ENCODE peak calls at places on chromosomes 11 and 22, in six cellular contexts. One of them, this sample, is unnamed.

GRCh38 chr11:113114452-113115027 is 153.3 kb downstream of the NCAM1 start:
- DNase-seq in esophagus muscularis mucosa: no peak
- DNase-seq in ovary: peak; percentile 64
- DNase-seq in HAP-1: peak; percentile 22
- DNase-seq in Peyer's patch: no peak
- DNase-seq in CD8-positive, alpha-beta T cell: no peak
- DNase-seq in this sample: no peak

GRCh38 chr11:45773271-45774022 is 31.5 kb upstream of the SLC35C1 start:
- DNase-seq in CD8-positive, alpha-beta T cell: no peak
- DNase-seq in Peyer's patch: no peak
- DNase-seq in ovary: no peak
- DNase-seq in HAP-1: no peak
- DNase-seq in esophagus muscularis mucosa: no peak
- DNase-seq in this sample: no peak

GRCh38 chr11:120964857-120965256 is 59.0 kb upstream of the TBCEL start:
- DNase-seq in CD8-positive, alpha-beta T cell: no peak
- DNase-seq in esophagus muscularis mucosa: no peak
- DNase-seq in Peyer's patch: no peak
- DNase-seq in ovary: no peak
- DNase-seq in HAP-1: no peak
- DNase-seq in this sample: no peak

GRCh38 chr22:44196731-44197131 is 16.0 kb downstream of the PARVG start:
- DNase-seq in ovary: no peak
- DNase-seq in HAP-1: no peak
- DNase-seq in Peyer's patch: no peak
- DNase-seq in CD8-positive, alpha-beta T cell: no peak
- DNase-seq in esophagus muscularis mucosa: no peak
- DNase-seq in this sample: peak; percentile 30

GRCh38 chr11:45662665-45663485 is 2.5 kb downstream of the CHST1 start:
- DNase-seq in ovary: peak; percentile 52
- DNase-seq in esophagus muscularis mucosa: no peak
- DNase-seq in Peyer's patch: no peak
- DNase-seq in CD8-positive, alpha-beta T cell: no peak
- DNase-seq in HAP-1: peak; percentile 54
- DNase-seq in this sample: no peak

GRCh38 chr11:88318017-88318416 is 19.5 kb downstream of the CTSC start:
- DNase-seq in Peyer's patch: no peak
- DNase-seq in CD8-positive, alpha-beta T cell: no peak
- DNase-seq in esophagus muscularis mucosa: no peak
- DNase-seq in HAP-1: peak; percentile 20
- DNase-seq in ovary: no peak
- DNase-seq in this sample: no peak

GRCh38 chr11:356610-357009 is 12.7 kb upstream of the B4GALNT4 start:
- DNase-seq in esophagus muscularis mucosa: no peak
- DNase-seq in Peyer's patch: no peak
- DNase-seq in CD8-positive, alpha-beta T cell: no peak
- DNase-seq in ovary: no peak
- DNase-seq in HAP-1: no peak
- DNase-seq in this sample: no peak

GRCh38 chr22:20243545-20244249 is 24.4 kb downstream of the RTN4R start:
- DNase-seq in esophagus muscularis mucosa: no peak
- DNase-seq in ovary: peak; percentile 71
- DNase-seq in CD8-positive, alpha-beta T cell: peak; percentile 61
- DNase-seq in Peyer's patch: no peak
- DNase-seq in HAP-1: no peak
- DNase-seq in this sample: peak; percentile 55

GRCh38 chr11:10314199-10315072 is 9.6 kb downstream of the ADM start:
- DNase-seq in ovary: no peak
- DNase-seq in Peyer's patch: no peak
- DNase-seq in CD8-positive, alpha-beta T cell: no peak
- DNase-seq in esophagus muscularis mucosa: no peak
- DNase-seq in HAP-1: no peak
- DNase-seq in this sample: peak; percentile 29

GRCh38 chr11:6258571-6258998 is 1.1 kb upstream of the CCKBR start:
- DNase-seq in esophagus muscularis mucosa: no peak
- DNase-seq in ovary: no peak
- DNase-seq in Peyer's patch: no peak
- DNase-seq in CD8-positive, alpha-beta T cell: no peak
- DNase-seq in HAP-1: no peak
- DNase-seq in this sample: no peak

GRCh38 chr11:17468094-17468493 is 8.6 kb downstream of the ABCC8 start:
- DNase-seq in esophagus muscularis mucosa: no peak
- DNase-seq in Peyer's patch: no peak
- DNase-seq in ovary: no peak
- DNase-seq in CD8-positive, alpha-beta T cell: no peak
- DNase-seq in HAP-1: no peak
- DNase-seq in this sample: no peak

GRCh38 chr11:37468344-37468743 is 870.3 kb upstream of the RAG2 start:
- DNase-seq in Peyer's patch: no peak
- DNase-seq in ovary: no peak
- DNase-seq in CD8-positive, alpha-beta T cell: no peak
- DNase-seq in esophagus muscularis mucosa: no peak
- DNase-seq in HAP-1: no peak
- DNase-seq in this sample: no peak
- H3K9me3 ChIP-seq in Peyer's patch: no peaks in the 10 kb centered on the region
- H3K9me3 ChIP-seq in ovary: no peaks in the 10 kb centered on the region
- H3K9me3 ChIP-seq in CD8-positive, alpha-beta T cell: no peaks in the 10 kb centered on the region
- H3K9me3 ChIP-seq in esophagus muscularis mucosa: no peaks in the 10 kb centered on the region
- H3K9me3 ChIP-seq in HAP-1: no peaks in the 10 kb centered on the region
- H3K9me3 ChIP-seq in this sample: peaks cover 4% of the 10 kb centered on the region

DNA sequence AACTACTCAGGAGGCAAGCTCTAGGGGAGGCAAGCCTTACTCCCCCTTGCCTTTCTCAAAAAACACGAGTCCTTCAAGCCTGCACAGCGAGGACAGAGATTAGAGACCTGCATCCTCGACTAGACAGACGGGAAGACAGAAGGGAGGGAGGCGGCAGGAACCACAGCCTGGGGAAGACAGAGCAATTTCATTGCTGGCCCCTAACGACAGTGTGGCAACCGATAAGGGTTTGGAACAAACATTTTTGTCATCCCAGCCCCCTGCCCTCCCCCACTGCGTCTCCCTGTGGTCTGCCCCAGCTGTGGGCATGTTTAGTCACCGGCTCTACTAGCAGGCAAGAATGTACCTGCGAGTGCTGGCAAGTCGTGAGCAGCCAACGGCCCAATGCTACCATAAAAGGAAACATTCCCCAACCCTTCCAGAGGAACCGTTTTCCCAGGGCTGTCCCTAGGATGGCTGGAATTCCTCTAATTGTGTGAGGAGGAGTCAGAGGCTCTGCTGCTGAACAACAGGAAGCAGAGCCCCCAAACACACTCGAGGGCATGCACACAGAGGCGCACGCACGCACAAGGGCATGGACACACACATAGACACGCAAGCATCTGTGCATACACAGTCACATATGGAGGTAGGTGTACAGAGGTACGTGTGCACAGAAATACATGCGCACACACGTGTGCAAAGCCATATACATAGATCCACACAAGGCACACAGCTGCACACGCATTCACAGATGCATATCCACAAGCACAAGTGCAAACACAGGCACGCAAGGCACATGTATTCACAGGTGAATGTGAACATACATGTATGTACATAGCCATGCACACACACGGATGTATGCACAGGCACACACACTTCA is 58.3 kb downstream of the MYH9 start:
- DNase-seq in HAP-1: peak; percentile 40
- DNase-seq in Peyer's patch: no peak
- DNase-seq in ovary: no peak
- DNase-seq in CD8-positive, alpha-beta T cell: peak; percentile 91
- DNase-seq in esophagus muscularis mucosa: no peak
- DNase-seq in this sample: peak; percentile 90
- H3K36me3 ChIP-seq in HAP-1: peaks cover 63% of the 10 kb centered on the region
- H3K36me3 ChIP-seq in Peyer's patch: no peaks in the 10 kb centered on the region
- H3K36me3 ChIP-seq in ovary: no peaks in the 10 kb centered on the region
- H3K36me3 ChIP-seq in CD8-positive, alpha-beta T cell: peaks cover 47% of the 10 kb centered on the region
- H3K36me3 ChIP-seq in esophagus muscularis mucosa: peaks cover 28% of the 10 kb centered on the region
- H3K36me3 ChIP-seq in this sample: peaks cover 48% of the 10 kb centered on the region

GRCh38 chr22:31491218-31491962 is 1.7 kb upstream of the EIF4ENIF1 start:
- DNase-seq in ovary: no peak
- DNase-seq in Peyer's patch: no peak
- DNase-seq in esophagus muscularis mucosa: no peak
- DNase-seq in HAP-1: no peak
- DNase-seq in CD8-positive, alpha-beta T cell: no peak
- DNase-seq in this sample: no peak
- H3K4me3 ChIP-seq in ovary: no peak overlapping the region
- H3K4me3 ChIP-seq in Peyer's patch: no peak overlapping the region
- H3K4me3 ChIP-seq in esophagus muscularis mucosa: no peak overlapping the region
- H3K4me3 ChIP-seq in HAP-1: no peak overlapping the region
- H3K4me3 ChIP-seq in CD8-positive, alpha-beta T cell: no peak overlapping the region
- H3K4me3 ChIP-seq in this sample: no peak overlapping the region

GRCh38 chr11:58770627-58771457 is 39.1 kb upstream of the GLYAT start:
- DNase-seq in esophagus muscularis mucosa: no peak
- DNase-seq in Peyer's patch: no peak
- DNase-seq in ovary: no peak
- DNase-seq in CD8-positive, alpha-beta T cell: no peak
- DNase-seq in HAP-1: no peak
- DNase-seq in this sample: no peak

GRCh38 chr11:58768137-58768536 is 36.4 kb upstream of the GLYAT start:
- DNase-seq in esophagus muscularis mucosa: no peak
- DNase-seq in CD8-positive, alpha-beta T cell: no peak
- DNase-seq in Peyer's patch: no peak
- DNase-seq in ovary: no peak
- DNase-seq in HAP-1: no peak
- DNase-seq in this sample: no peak

GRCh38 chr11:58770166-58770565 is 38.4 kb upstream of the GLYAT start:
- DNase-seq in Peyer's patch: no peak
- DNase-seq in esophagus muscularis mucosa: no peak
- DNase-seq in HAP-1: no peak
- DNase-seq in ovary: no peak
- DNase-seq in CD8-positive, alpha-beta T cell: no peak
- DNase-seq in this sample: no peak

GRCh38 chr11:58771458-58771855 is 39.7 kb upstream of the GLYAT start:
- DNase-seq in esophagus muscularis mucosa: no peak
- DNase-seq in CD8-positive, alpha-beta T cell: no peak
- DNase-seq in HAP-1: no peak
- DNase-seq in Peyer's patch: no peak
- DNase-seq in ovary: no peak
- DNase-seq in this sample: no peak

DNA sequence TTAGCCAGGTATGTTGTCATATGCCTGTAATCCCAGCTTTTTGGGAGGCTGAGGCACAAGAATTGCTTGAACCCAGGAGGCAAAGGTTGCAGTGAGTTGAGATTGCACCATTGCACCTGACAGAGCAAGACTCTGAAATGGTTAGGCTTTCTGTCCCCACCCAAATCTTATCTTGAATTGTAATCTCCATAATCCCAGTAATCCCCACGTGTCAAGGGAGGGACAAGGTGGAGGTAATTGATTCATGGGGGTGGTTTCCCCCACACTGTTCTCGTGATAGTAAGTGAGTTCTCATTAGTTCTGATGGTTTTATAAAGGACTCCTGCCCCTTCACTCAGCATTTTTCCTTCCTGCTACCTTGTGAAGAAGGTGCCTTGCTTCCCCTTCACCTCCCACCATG is 37.6 kb upstream of the GLYAT start:
- DNase-seq in HAP-1: no peak
- DNase-seq in ovary: no peak
- DNase-seq in Peyer's patch: no peak
- DNase-seq in CD8-positive, alpha-beta T cell: no peak
- DNase-seq in esophagus muscularis mucosa: no peak
- DNase-seq in this sample: no peak
- H3K9me3 ChIP-seq in HAP-1: no peaks in the 10 kb centered on the region
- H3K9me3 ChIP-seq in ovary: no peaks in the 10 kb centered on the region
- H3K9me3 ChIP-seq in Peyer's patch: no peaks in the 10 kb centered on the region
- H3K9me3 ChIP-seq in CD8-positive, alpha-beta T cell: no peaks in the 10 kb centered on the region
- H3K9me3 ChIP-seq in esophagus muscularis mucosa: no peaks in the 10 kb centered on the region
- H3K9me3 ChIP-seq in this sample: no peaks in the 10 kb centered on the region

DNA sequence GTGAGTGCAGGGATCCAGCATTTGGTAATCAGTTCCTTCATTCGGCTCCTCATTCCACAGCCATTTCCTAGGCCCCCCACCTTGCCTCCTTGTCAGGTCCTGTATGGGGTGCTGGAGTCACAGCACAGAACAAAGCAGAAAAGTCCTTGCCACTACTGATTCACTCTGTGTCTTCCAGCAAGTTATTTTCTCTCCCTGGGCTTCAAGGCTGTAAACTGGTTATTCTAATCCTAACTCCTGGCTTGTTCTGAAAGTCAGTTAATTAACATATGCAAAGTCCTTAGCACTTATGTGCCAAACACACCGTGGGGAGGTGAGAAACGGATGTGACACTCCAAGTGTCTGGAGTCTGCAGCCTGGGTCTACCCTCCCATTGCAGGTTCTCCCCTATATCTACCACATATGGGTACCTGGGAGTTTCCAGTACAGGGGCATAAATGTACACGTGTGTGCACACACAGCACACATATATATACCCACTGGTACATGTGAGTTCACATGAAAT is 30.6 kb upstream of the PDE2A start:
- DNase-seq in Peyer's patch: no peak
- DNase-seq in HAP-1: peak; percentile 5
- DNase-seq in CD8-positive, alpha-beta T cell: no peak
- DNase-seq in esophagus muscularis mucosa: no peak
- DNase-seq in ovary: no peak
- DNase-seq in this sample: no peak
- H3K36me3 ChIP-seq in Peyer's patch: peaks cover 2% of the 10 kb centered on the region
- H3K36me3 ChIP-seq in HAP-1: peaks cover 14% of the 10 kb centered on the region
- H3K36me3 ChIP-seq in CD8-positive, alpha-beta T cell: peaks cover 60% of the 10 kb centered on the region
- H3K36me3 ChIP-seq in esophagus muscularis mucosa: peaks cover 99% of the 10 kb centered on the region
- H3K36me3 ChIP-seq in ovary: no peaks in the 10 kb centered on the region
- H3K36me3 ChIP-seq in this sample: peaks cover 52% of the 10 kb centered on the region

DNA sequence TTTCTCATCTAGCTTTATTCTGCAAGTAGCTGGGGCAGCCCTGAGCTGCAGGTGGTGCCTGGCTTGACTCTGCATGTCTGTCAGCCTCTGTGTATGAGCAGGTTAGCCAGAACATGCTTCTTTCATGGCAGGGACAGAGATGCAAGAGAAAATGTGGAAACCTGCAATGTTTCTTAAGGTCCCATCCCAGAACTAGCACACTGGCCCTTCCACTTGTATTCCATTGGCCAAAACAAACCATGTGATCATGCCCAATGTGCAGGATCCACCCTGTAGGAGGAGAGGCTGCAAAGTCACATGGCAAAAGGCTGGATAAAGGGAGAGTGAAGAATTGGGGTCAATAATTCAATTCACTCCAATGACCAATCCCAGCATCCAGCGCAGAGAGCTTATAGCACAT is 405.5 kb downstream of the MIAT start:
- DNase-seq in CD8-positive, alpha-beta T cell: no peak
- DNase-seq in HAP-1: no peak
- DNase-seq in Peyer's patch: no peak
- DNase-seq in ovary: no peak
- DNase-seq in esophagus muscularis mucosa: no peak
- DNase-seq in this sample: no peak
- H3K4me3 ChIP-seq in CD8-positive, alpha-beta T cell: no peak overlapping the region
- H3K4me3 ChIP-seq in HAP-1: no peak overlapping the region
- H3K4me3 ChIP-seq in Peyer's patch: no peak overlapping the region
- H3K4me3 ChIP-seq in ovary: no peak overlapping the region
- H3K4me3 ChIP-seq in esophagus muscularis mucosa: no peak overlapping the region
- H3K4me3 ChIP-seq in this sample: no peak overlapping the region

GRCh38 chr11:129102225-129102624 is 89.9 kb downstream of the ARHGAP32 start:
- DNase-seq in esophagus muscularis mucosa: no peak
- DNase-seq in CD8-positive, alpha-beta T cell: no peak
- DNase-seq in HAP-1: no peak
- DNase-seq in ovary: no peak
- DNase-seq in Peyer's patch: no peak
- DNase-seq in this sample: no peak
- H3K9me3 ChIP-seq in esophagus muscularis mucosa: no peaks in the 10 kb centered on the region
- H3K9me3 ChIP-seq in CD8-positive, alpha-beta T cell: peaks cover 3% of the 10 kb centered on the region
- H3K9me3 ChIP-seq in HAP-1: peaks cover 1% of the 10 kb centered on the region
- H3K9me3 ChIP-seq in ovary: no peaks in the 10 kb centered on the region
- H3K9me3 ChIP-seq in Peyer's patch: no peaks in the 10 kb centered on the region
- H3K9me3 ChIP-seq in this sample: no peaks in the 10 kb centered on the region

This sample was measured in CD8-positive, alpha-beta memory T cell.